ENCODE peak calls at places on chromosomes 13 and 19, in nine cellular contexts. P is gastrocnemius medialis; G is CD8-positive, alpha-beta T cell; I is HCT116; J is A549; N is RWPE2; K is Panc1; U is IMR-90; X is heart left ventricle. O is an unnamed sample.

GRCh38 chr13:50358221-50358620 is 343.0 kb downstream of the KCNRG start:
- ATAC-seq in K (no peak), N (no peak), G (no peak), U (no peak), J (no peak), P (no peak), I (no peak), X (peak), O (no peak)

GRCh38 chr19:19154768-19155494 is 15.1 kb downstream of the MEF2B start:
- ATAC-seq in P (no peak), X (no peak), N (no peak), U (no peak), G (no peak), K (no peak), J (no peak), I (no peak), O (no peak)

GRCh38 chr13:50697746-50698526 is 145.6 kb downstream of the DLEU7 start:
- ATAC-seq in N (peak), X (no peak), I (no peak), G (no peak), U (no peak), K (no peak), P (no peak), J (no peak), O (no peak)

GRCh38 chr19:40976724-40977123 is 14.4 kb upstream of the CYP2B6 start:
- ATAC-seq in N (no peak), G (no peak), X (no peak), U (no peak), J (no peak), P (no peak), I (no peak), K (no peak), O (no peak)

GRCh38 chr19:50357178-50358100 is 8.0 kb downstream of the NAPSA start:
- ATAC-seq in P (peak), X (peak), U (peak), N (peak), G (peak), K (peak), I (peak), J (peak), O (peak)

GRCh38 chr19:34734601-34735103 is 609 bp downstream of the ZNF181 start:
- ATAC-seq in P (no peak), I (no peak), X (no peak), J (no peak), G (no peak), U (no peak), K (no peak), N (no peak), O (no peak)

GRCh38 chr13:95608640-95609280 is 35.7 kb downstream of the DZIP1 start:
- ATAC-seq in J (no peak), N (no peak), K (no peak), U (no peak), G (no peak), P (no peak), I (no peak), X (no peak), O (no peak)

GRCh38 chr19:36040495-36040894 is 7.8 kb upstream of the CLIP3 start:
- ATAC-seq in J (no peak), N (no peak), G (no peak), I (no peak), U (no peak), X (no peak), P (no peak), K (no peak), O (no peak)

GRCh38 chr19:43763473-43763939 is 8.7 kb upstream of the SMG9 start:
- ATAC-seq in G (no peak), U (no peak), X (no peak), J (no peak), P (no peak), N (no peak), K (no peak), I (no peak), O (peak)

GRCh38 chr13:41955605-41956004 is 5.3 kb downstream of the VWA8 start:
- ATAC-seq in U (no peak), X (no peak), P (peak), K (no peak), J (no peak), N (no peak), G (no peak), I (no peak), O (no peak)

GRCh38 chr19:8332976-8333770 is 9.9 kb downstream of the KANK3 start:
- ATAC-seq in N (no peak), K (no peak), I (no peak), U (no peak), X (peak), G (no peak), P (no peak), J (no peak), O (no peak)

GRCh38 chr13:66343224-66343828 is 886.8 kb downstream of the PCDH9 start:
- ATAC-seq in X (no peak), N (no peak), P (no peak), U (no peak), K (no peak), J (no peak), I (no peak), G (no peak), O (no peak)

GRCh38 chr13:88958821-88959220 is 1287.7 kb downstream of the SLITRK5 start:
- ATAC-seq in X (no peak), P (no peak), I (no peak), K (no peak), N (no peak), U (no peak), J (no peak), G (no peak), O (no peak)

GRCh38 chr19:35329323-35329722 is 336 bp downstream of the CD22 start:
- ATAC-seq in G (no peak), K (no peak), J (peak), N (no peak), P (no peak), X (no peak), I (no peak), U (no peak), O (no peak)

GRCh38 chr19:35742121-35742724 is at the start of gene IGFLR1:
- ATAC-seq in J (no peak), N (no peak), P (no peak), G (no peak), X (no peak), K (no peak), U (no peak), I (no peak), O (no peak)

GRCh38 chr19:16682539-16682938 is 21.6 kb downstream of the TMEM38A start:
- ATAC-seq in K (no peak), G (no peak), U (no peak), J (no peak), I (no peak), X (no peak), N (no peak), P (no peak), O (no peak)

GRCh38 chr13:48950507-48950886 is 25.2 kb upstream of the FNDC3A start:
- ATAC-seq in I (peak), J (no peak), G (no peak), K (no peak), U (no peak), P (no peak), X (no peak), N (peak), O (no peak)

GRCh38 chr13:58324130-58324529 is 692.6 kb downstream of the PCDH17 start:
- ATAC-seq in X (no peak), J (no peak), K (no peak), U (no peak), N (no peak), G (no peak), I (no peak), P (no peak), O (no peak)

GRCh38 chr13:79490326-79490725 is 9.4 kb downstream of the NDFIP2 start:
- ATAC-seq in U (no peak), I (no peak), G (no peak), J (no peak), X (no peak), K (no peak), P (no peak), N (no peak), O (no peak)

GRCh38 chr19:14786421-14786851 is 8.1 kb upstream of the ADGRE2 start:
- ATAC-seq in X (no peak), G (no peak), J (peak), U (no peak), P (no peak), I (peak), K (peak), N (no peak), O (no peak)
- TF ChIP-seq CTCF in X (peak), G (peak), J (peak), U (peak), P (peak), I (peak), K (peak), N (peak), O (peak)

DNA sequence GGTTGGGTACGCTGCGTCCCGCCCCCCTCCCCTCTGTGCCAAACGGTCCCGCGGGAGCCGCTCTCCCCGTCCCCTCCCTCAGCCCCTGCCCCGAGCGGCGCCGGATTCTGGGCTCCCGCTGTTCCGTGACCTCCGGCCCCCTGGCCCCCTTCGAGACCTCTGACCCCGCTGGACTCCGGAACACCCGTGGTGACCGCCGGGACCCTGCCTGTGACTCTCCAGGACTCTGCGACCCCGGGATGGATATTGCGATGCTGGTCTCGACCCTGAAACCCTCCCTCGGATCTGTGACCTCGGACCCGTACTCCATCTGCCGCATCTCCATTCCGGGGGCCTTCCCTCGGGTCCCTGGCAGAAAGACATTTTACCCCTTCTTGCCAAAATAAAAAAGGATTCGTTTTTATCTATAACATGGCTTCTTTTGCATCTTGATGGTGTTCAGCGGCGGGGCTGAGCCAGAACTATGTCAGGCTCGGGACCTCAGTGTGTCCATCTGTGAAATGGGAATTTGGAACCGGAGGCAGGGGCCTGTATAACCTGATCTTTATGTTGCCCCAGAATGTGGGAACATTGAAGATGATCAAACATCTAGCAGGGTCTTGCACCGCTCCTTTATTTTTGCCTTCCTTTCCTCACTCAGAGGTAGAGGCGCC is 654 bp upstream of the MEGF8 start:
- ATAC-seq in N (no peak), K (no peak), J (no peak), U (no peak), X (no peak), P (no peak), G (no peak), I (no peak), O (no peak)
- TF ChIP-seq CTCF in N (no peak), K (no peak), J (peak), U (no peak), X (peak), P (no peak), G (peak), I (no peak), O (no peak)

GRCh38 chr13:112938680-112939079 is 30.3 kb upstream of the MCF2L start:
- ATAC-seq in U (no peak), P (no peak), I (no peak), N (no peak), G (no peak), K (no peak), J (no peak), X (no peak), O (no peak)

GRCh38 chr13:112943309-112944125 is 25.5 kb upstream of the MCF2L start:
- ATAC-seq in I (peak), U (peak), G (peak), P (peak), J (peak), K (peak), N (peak), X (peak), O (peak)

GRCh38 chr13:112942689-112943308 is 26.2 kb upstream of the MCF2L start:
- ATAC-seq in K (peak), X (peak), G (peak), P (peak), J (peak), N (peak), I (peak), U (peak), O (peak)

GRCh38 chr13:112941349-112941748 is 27.7 kb upstream of the MCF2L start:
- ATAC-seq in K (no peak), J (no peak), P (no peak), G (no peak), N (no peak), I (no peak), X (no peak), U (no peak), O (no peak)

GRCh38 chr13:112940236-112940635 is 28.8 kb upstream of the MCF2L start:
- ATAC-seq in J (no peak), X (no peak), G (no peak), U (no peak), P (no peak), N (no peak), I (no peak), K (no peak), O (no peak)
- TF ChIP-seq CTCF in J (no peak), X (no peak), G (no peak), U (no peak), P (no peak), N (no peak), I (no peak), K (no peak), O (no peak)

GRCh38 chr19:32165176-32165575 is 180.2 kb upstream of the ZNF507 start:
- ATAC-seq in K (no peak), N (no peak), P (no peak), G (no peak), I (no peak), U (no peak), X (no peak), J (no peak), O (no peak)

GRCh38 chr19:32165750-32166149 is 179.7 kb upstream of the ZNF507 start:
- ATAC-seq in U (no peak), G (no peak), X (no peak), K (no peak), I (no peak), J (no peak), N (no peak), P (no peak), O (no peak)

GRCh38 chr19:32168111-32168510 is 177.3 kb upstream of the ZNF507 start:
- ATAC-seq in P (no peak), J (no peak), G (no peak), K (no peak), X (no peak), N (no peak), U (no peak), I (no peak), O (no peak)

GRCh38 chr19:32166238-32166637 is 179.2 kb upstream of the ZNF507 start:
- ATAC-seq in G (no peak), U (no peak), I (no peak), K (no peak), N (no peak), X (no peak), J (no peak), P (no peak), O (no peak)

DNA sequence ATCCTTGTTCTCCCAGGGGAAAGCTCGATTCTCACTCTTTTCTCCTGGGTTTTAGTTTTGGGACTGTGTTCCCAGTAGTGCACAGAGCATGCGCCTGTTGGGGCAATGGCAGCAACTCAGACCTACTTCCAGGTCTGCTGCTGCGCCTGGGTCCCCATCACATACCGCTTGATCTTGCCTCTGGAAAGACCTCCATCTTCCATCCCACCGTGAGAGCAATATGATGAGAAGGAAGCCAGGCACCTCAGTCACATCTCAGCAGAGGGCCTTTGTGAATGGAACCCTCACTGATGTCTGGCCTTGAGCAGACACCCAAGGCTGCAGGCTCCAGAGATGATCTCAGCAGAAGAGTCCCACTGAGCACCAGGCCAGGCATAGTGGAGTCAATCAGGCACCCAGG is 176.8 kb upstream of the ZNF507 start:
- ATAC-seq in P (no peak), U (no peak), N (no peak), K (no peak), J (no peak), I (no peak), X (no peak), G (no peak), O (no peak)
- TF ChIP-seq CTCF in P (no peak), U (no peak), N (no peak), K (no peak), J (no peak), I (no peak), X (no peak), G (no peak), O (no peak)

GRCh38 chr13:35961461-35962220 is 169.5 kb downstream of the DCLK1 start:
- ATAC-seq in N (no peak), J (no peak), P (no peak), G (no peak), U (peak), X (no peak), I (no peak), K (no peak), O (no peak)
- TF ChIP-seq CTCF in N (peak), J (peak), P (no peak), G (no peak), U (no peak), X (peak), I (no peak), K (peak), O (peak)

GRCh38 chr13:31236211-31236786 is 36.5 kb downstream of the B3GLCT start:
- ATAC-seq in I (peak), N (peak), U (peak), X (no peak), K (no peak), G (peak), P (no peak), J (no peak), O (no peak)
- TF ChIP-seq CTCF in I (peak), N (peak), U (peak), X (peak), K (peak), G (peak), P (peak), J (peak), O (peak)

DNA sequence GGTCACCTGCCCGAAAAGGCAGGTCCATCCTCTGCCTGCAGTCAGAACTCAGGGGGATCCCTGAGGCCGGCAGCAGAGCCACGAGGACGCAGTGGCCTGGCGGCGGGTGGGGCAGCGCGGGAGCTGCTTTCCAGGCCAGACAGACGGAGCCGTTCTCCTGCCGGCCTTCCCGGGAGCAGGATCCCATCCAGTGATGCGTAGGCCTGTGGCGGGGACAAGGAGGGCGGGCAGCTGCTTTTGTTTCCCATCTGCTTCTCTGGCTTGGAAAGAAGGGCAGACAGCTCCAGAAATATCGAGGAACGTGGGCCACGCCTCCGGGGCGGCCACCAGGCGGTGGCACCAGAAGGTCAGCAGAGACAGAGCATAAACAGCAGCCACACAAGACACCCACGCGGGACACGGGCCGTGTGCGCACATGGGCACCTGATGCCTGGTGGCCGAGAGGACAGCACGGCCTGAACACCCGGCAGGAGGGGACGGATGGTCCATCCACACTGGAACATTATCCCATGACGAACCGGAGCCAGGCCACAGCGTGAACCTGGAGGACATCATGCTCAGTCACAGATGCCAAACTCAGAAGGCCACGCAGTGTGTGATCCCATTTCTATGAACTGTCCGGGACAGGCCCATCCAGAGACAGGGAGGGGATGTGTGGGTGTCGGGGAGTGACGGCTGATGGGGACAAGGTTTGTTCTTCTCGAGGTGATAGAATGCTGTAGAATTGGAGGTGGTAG is 13.9 kb upstream of the MKNK2 start:
- ATAC-seq in J (no peak), G (no peak), P (peak), I (no peak), X (peak), U (no peak), K (no peak), N (no peak), O (no peak)
- TF ChIP-seq CTCF in J (no peak), G (no peak), P (no peak), I (no peak), X (no peak), U (no peak), K (no peak), N (no peak), O (no peak)

DNA sequence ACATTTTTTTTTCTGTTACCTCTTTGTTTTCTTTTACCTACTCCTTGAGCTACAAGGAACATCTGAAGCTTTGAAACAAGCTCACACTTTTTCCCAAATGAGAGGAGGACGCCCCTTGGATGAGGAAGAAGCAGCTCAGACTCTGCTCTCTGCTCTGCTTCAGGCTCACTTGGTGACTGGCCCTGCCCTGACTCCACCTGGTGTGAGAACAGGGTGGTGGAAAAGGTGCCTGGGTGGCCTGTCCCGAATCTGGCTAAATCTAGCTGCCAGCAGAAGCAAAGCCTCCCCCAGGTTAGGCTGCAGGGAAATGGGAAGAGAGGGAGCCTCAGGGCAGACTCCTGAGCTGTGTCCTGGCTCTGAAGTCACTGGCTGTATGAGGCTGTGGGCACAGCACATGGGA is 68.0 kb upstream of the CEACAM8 start:
- ATAC-seq in K (no peak), P (no peak), J (no peak), G (no peak), X (no peak), N (no peak), U (no peak), I (peak), O (no peak)
- TF ChIP-seq CTCF in K (no peak), P (no peak), J (no peak), G (no peak), X (no peak), N (no peak), U (no peak), I (no peak), O (no peak)

DNA sequence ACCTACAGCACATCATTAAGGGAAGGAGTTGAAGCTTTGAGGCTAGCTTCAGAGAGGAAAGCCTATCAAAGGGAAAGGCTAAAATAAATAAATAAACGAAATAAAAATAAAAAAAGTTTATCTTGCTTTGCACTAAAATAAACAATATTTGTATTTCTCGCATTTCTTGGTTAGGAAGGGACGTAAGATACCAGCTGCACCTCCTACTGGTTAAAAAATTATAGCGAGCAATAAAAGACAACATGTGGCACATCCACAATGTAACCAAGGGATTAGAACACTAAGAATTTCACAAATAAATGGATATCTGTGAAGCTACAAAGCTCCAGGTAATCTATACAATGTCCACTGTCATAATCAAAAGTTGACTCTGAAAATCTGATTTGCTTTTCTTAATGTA is 194.5 kb downstream of the DACH1 start:
- ATAC-seq in J (no peak), U (no peak), X (no peak), G (no peak), N (no peak), K (no peak), I (no peak), P (no peak), O (no peak)
- TF ChIP-seq CTCF in J (no peak), U (peak), X (no peak), G (no peak), N (peak), K (no peak), I (peak), P (no peak), O (no peak)

O was measured in gastroesophageal sphincter.